ENCODE peak calls at places on chromosomes 12 and 14, in six cellular contexts. One of them, this sample, is unnamed.

GRCh38 chr12:120367252-120367923 is 1.6 kb downstream of the MSI1 start:
- DNase-seq in bronchial epithelial cell: no peak
- DNase-seq in neural crest cell: peak
- DNase-seq in fibroblast of mammary gland: no peak
- DNase-seq in fibroblast of pulmonary artery: no peak
- DNase-seq in HFFc6: no peak
- DNase-seq in this sample: no peak

GRCh38 chr14:105053996-105054395 is 11.2 kb downstream of the GPR132 start:
- DNase-seq in bronchial epithelial cell: no peak
- DNase-seq in neural crest cell: no peak
- DNase-seq in fibroblast of mammary gland: no peak
- DNase-seq in fibroblast of pulmonary artery: no peak
- DNase-seq in HFFc6: no peak
- DNase-seq in this sample: no peak

GRCh38 chr14:101113835-101114725 is 210.6 kb upstream of the RTL1 start:
- DNase-seq in bronchial epithelial cell: no peak
- DNase-seq in neural crest cell: no peak
- DNase-seq in fibroblast of mammary gland: no peak
- DNase-seq in fibroblast of pulmonary artery: no peak
- DNase-seq in HFFc6: no peak
- DNase-seq in this sample: no peak

GRCh38 chr14:93731753-93732152 is 56.5 kb downstream of the PRIMA1 start:
- DNase-seq in bronchial epithelial cell: no peak
- DNase-seq in neural crest cell: no peak
- DNase-seq in fibroblast of mammary gland: no peak
- DNase-seq in fibroblast of pulmonary artery: no peak
- DNase-seq in HFFc6: no peak
- DNase-seq in this sample: no peak

GRCh38 chr14:105933238-105933637 is 406.9 kb downstream of the TMEM121 start:
- DNase-seq in bronchial epithelial cell: no peak
- DNase-seq in neural crest cell: no peak
- DNase-seq in fibroblast of mammary gland: no peak
- DNase-seq in fibroblast of pulmonary artery: no peak
- DNase-seq in HFFc6: no peak
- DNase-seq in this sample: no peak

GRCh38 chr12:46371718-46372130 is 849 bp downstream of the SLC38A2 start:
- DNase-seq in bronchial epithelial cell: no peak
- DNase-seq in neural crest cell: no peak
- DNase-seq in fibroblast of mammary gland: no peak
- DNase-seq in fibroblast of pulmonary artery: peak
- DNase-seq in HFFc6: peak
- DNase-seq in this sample: no peak

GRCh38 chr14:53701108-53701875 is 255.3 kb downstream of the BMP4 start:
- DNase-seq in bronchial epithelial cell: no peak
- DNase-seq in neural crest cell: no peak
- DNase-seq in fibroblast of mammary gland: no peak
- DNase-seq in fibroblast of pulmonary artery: no peak
- DNase-seq in HFFc6: no peak
- DNase-seq in this sample: no peak

GRCh38 chr12:125890366-125890905 is 825.2 kb downstream of the AACS start:
- DNase-seq in bronchial epithelial cell: no peak
- DNase-seq in neural crest cell: no peak
- DNase-seq in fibroblast of mammary gland: no peak
- DNase-seq in fibroblast of pulmonary artery: no peak
- DNase-seq in HFFc6: no peak
- DNase-seq in this sample: no peak

GRCh38 chr14:21711360-21711961 is 37.8 kb upstream of the OR4E1 start:
- DNase-seq in bronchial epithelial cell: peak
- DNase-seq in neural crest cell: peak
- DNase-seq in fibroblast of mammary gland: peak
- DNase-seq in fibroblast of pulmonary artery: peak
- DNase-seq in HFFc6: peak
- DNase-seq in this sample: peak

GRCh38 chr14:105879867-105880561 is 353.6 kb downstream of the TMEM121 start:
- DNase-seq in bronchial epithelial cell: no peak
- DNase-seq in neural crest cell: no peak
- DNase-seq in fibroblast of mammary gland: no peak
- DNase-seq in fibroblast of pulmonary artery: no peak
- DNase-seq in HFFc6: no peak
- DNase-seq in this sample: no peak

GRCh38 chr14:103542545-103543088 is 13.6 kb downstream of the TRMT61A start:
- DNase-seq in bronchial epithelial cell: no peak
- DNase-seq in neural crest cell: peak
- DNase-seq in fibroblast of mammary gland: no peak
- DNase-seq in fibroblast of pulmonary artery: no peak
- DNase-seq in HFFc6: no peak
- DNase-seq in this sample: no peak

GRCh38 chr14:73771848-73772705 is 57.9 kb upstream of the PNMA1 start:
- DNase-seq in bronchial epithelial cell: peak
- DNase-seq in neural crest cell: no peak
- DNase-seq in fibroblast of mammary gland: peak
- DNase-seq in fibroblast of pulmonary artery: peak
- DNase-seq in HFFc6: no peak
- DNase-seq in this sample: peak

GRCh38 chr12:117105902-117106301 is 6.7 kb upstream of the TESC start:
- DNase-seq in bronchial epithelial cell: peak
- DNase-seq in neural crest cell: no peak
- DNase-seq in fibroblast of mammary gland: no peak
- DNase-seq in fibroblast of pulmonary artery: no peak
- DNase-seq in HFFc6: no peak
- DNase-seq in this sample: no peak

GRCh38 chr12:52464921-52465320 is 8.7 kb downstream of the KRT6C start:
- DNase-seq in bronchial epithelial cell: no peak
- DNase-seq in neural crest cell: no peak
- DNase-seq in fibroblast of mammary gland: no peak
- DNase-seq in fibroblast of pulmonary artery: no peak
- DNase-seq in HFFc6: no peak
- DNase-seq in this sample: no peak

GRCh38 chr14:72701232-72701555 is 192.7 kb downstream of the DPF3 start:
- DNase-seq in bronchial epithelial cell: no peak
- DNase-seq in neural crest cell: no peak
- DNase-seq in fibroblast of mammary gland: no peak
- DNase-seq in fibroblast of pulmonary artery: no peak
- DNase-seq in HFFc6: no peak
- DNase-seq in this sample: no peak

GRCh38 chr12:124779161-124780141 is 84.2 kb downstream of the SCARB1 start:
- DNase-seq in bronchial epithelial cell: no peak
- DNase-seq in neural crest cell: no peak
- DNase-seq in fibroblast of mammary gland: peak
- DNase-seq in fibroblast of pulmonary artery: peak
- DNase-seq in HFFc6: no peak
- DNase-seq in this sample: no peak

GRCh38 chr12:49428652-49429549 is 61.6 kb downstream of the SPATS2 start:
- DNase-seq in bronchial epithelial cell: peak
- DNase-seq in neural crest cell: no peak
- DNase-seq in fibroblast of mammary gland: peak
- DNase-seq in fibroblast of pulmonary artery: peak
- DNase-seq in HFFc6: peak
- DNase-seq in this sample: no peak

GRCh38 chr14:43042408-43042807 is 1435.7 kb downstream of the LRFN5 start:
- DNase-seq in bronchial epithelial cell: no peak
- DNase-seq in neural crest cell: no peak
- DNase-seq in fibroblast of mammary gland: no peak
- DNase-seq in fibroblast of pulmonary artery: no peak
- DNase-seq in HFFc6: no peak
- DNase-seq in this sample: no peak

GRCh38 chr14:50403433-50403832 is 6.8 kb upstream of the CDKL1 start:
- DNase-seq in bronchial epithelial cell: no peak
- DNase-seq in neural crest cell: no peak
- DNase-seq in fibroblast of mammary gland: peak
- DNase-seq in fibroblast of pulmonary artery: peak
- DNase-seq in HFFc6: no peak
- DNase-seq in this sample: no peak

DNA sequence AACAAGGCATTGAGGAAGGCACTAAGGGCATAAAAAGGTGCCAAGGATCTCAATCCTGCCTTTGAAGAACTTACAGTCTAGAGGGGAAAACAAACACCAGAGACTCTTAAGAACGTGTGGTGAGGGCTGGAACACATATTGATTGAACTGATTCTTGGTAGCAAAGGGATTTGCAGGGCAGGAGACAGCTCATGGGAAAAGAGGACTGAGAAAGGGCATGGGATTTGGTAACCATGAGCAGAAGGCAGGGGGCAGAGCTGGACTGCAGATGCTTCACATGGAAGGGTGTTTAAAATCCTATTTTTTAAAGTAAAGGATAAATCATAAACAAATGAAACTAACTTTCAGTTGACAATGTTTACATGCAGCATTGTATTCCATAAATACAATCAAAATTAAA is 203.1 kb downstream of the ITPR2 start:
- DNase-seq in bronchial epithelial cell: no peak
- DNase-seq in neural crest cell: no peak
- DNase-seq in fibroblast of mammary gland: peak
- DNase-seq in fibroblast of pulmonary artery: peak
- DNase-seq in HFFc6: no peak
- DNase-seq in this sample: peak
- TF ChIP-seq CTCF in bronchial epithelial cell: peak
- TF ChIP-seq CTCF in neural crest cell: no peak
- TF ChIP-seq CTCF in fibroblast of mammary gland: peak
- TF ChIP-seq CTCF in fibroblast of pulmonary artery: peak
- TF ChIP-seq CTCF in HFFc6: peak
- TF ChIP-seq CTCF in this sample: peak

DNA sequence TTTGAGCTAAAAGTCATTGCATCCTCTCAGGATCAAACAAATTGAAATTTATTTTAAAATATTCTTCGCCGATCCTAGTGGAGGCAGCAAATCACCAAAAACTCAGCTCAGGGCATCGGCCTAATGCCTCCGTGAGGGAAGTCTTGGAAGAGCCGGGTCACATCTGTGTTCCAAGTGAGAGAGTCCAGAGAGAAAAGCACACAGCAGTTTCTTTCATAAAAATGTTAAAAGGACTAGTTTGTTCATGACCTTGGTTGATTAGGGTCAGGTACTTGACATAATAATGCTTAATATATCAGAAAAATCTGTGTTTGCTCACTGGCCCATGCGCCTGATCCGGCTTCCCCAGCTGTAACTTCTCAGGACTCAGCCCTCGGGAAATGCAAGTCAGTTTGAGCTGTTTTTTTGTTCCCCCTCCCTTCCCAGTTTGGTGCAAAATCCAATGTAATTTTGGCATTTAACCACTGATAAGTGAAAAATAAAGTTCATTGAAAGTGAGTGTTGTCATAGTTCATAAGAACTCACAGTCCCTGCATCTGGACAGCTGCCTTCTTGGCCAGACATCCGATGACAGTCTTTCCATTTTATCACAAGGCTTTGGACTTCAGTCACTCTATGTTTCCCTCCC is 161.7 kb downstream of the CAND1 start:
- DNase-seq in bronchial epithelial cell: no peak
- DNase-seq in neural crest cell: no peak
- DNase-seq in fibroblast of mammary gland: peak
- DNase-seq in fibroblast of pulmonary artery: peak
- DNase-seq in HFFc6: no peak
- DNase-seq in this sample: no peak
- TF ChIP-seq CTCF in bronchial epithelial cell: no peak
- TF ChIP-seq CTCF in neural crest cell: peak
- TF ChIP-seq CTCF in fibroblast of mammary gland: peak
- TF ChIP-seq CTCF in fibroblast of pulmonary artery: no peak
- TF ChIP-seq CTCF in HFFc6: no peak
- TF ChIP-seq CTCF in this sample: peak

DNA sequence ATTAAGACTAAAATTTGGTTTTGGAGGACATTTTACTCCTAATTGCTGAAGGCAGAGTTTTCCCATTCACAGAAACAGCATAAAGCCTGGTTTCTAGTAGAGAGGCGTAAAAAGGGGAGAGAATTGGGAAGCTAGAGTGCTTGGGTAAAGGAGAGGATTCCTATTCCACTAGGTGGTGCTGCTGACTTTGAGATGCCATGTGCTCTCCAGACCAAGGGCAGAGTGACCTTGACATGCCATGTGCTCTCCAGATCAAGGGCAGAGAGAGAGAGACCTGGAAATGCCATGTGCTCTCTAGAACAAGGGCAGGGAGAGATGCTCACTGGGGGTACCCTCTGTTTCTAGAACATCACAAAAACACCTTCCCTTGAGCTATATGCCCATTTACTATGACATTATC is 176.2 kb upstream of the PDZRN4 start:
- DNase-seq in bronchial epithelial cell: no peak
- DNase-seq in neural crest cell: no peak
- DNase-seq in fibroblast of mammary gland: no peak
- DNase-seq in fibroblast of pulmonary artery: no peak
- DNase-seq in HFFc6: no peak
- DNase-seq in this sample: no peak
- TF ChIP-seq CTCF in bronchial epithelial cell: peak
- TF ChIP-seq CTCF in neural crest cell: no peak
- TF ChIP-seq CTCF in fibroblast of mammary gland: peak
- TF ChIP-seq CTCF in fibroblast of pulmonary artery: no peak
- TF ChIP-seq CTCF in HFFc6: no peak
- TF ChIP-seq CTCF in this sample: peak

GRCh38 chr12:62933220-62933870 is 1.6 kb downstream of the PPM1H start:
- DNase-seq in bronchial epithelial cell: no peak
- DNase-seq in neural crest cell: no peak
- DNase-seq in fibroblast of mammary gland: no peak
- DNase-seq in fibroblast of pulmonary artery: no peak
- DNase-seq in HFFc6: no peak
- DNase-seq in this sample: no peak

GRCh38 chr12:62931481-62931880 is 3.5 kb downstream of the PPM1H start:
- DNase-seq in bronchial epithelial cell: no peak
- DNase-seq in neural crest cell: no peak
- DNase-seq in fibroblast of mammary gland: no peak
- DNase-seq in fibroblast of pulmonary artery: no peak
- DNase-seq in HFFc6: no peak
- DNase-seq in this sample: no peak

GRCh38 chr12:62930546-62931425 is 4.2 kb downstream of the PPM1H start:
- DNase-seq in bronchial epithelial cell: peak
- DNase-seq in neural crest cell: no peak
- DNase-seq in fibroblast of mammary gland: no peak
- DNase-seq in fibroblast of pulmonary artery: no peak
- DNase-seq in HFFc6: no peak
- DNase-seq in this sample: no peak

GRCh38 chr12:62933871-62934798 is 815 bp downstream of the PPM1H start:
- DNase-seq in bronchial epithelial cell: no peak
- DNase-seq in neural crest cell: peak
- DNase-seq in fibroblast of mammary gland: peak
- DNase-seq in fibroblast of pulmonary artery: peak
- DNase-seq in HFFc6: peak
- DNase-seq in this sample: no peak

DNA sequence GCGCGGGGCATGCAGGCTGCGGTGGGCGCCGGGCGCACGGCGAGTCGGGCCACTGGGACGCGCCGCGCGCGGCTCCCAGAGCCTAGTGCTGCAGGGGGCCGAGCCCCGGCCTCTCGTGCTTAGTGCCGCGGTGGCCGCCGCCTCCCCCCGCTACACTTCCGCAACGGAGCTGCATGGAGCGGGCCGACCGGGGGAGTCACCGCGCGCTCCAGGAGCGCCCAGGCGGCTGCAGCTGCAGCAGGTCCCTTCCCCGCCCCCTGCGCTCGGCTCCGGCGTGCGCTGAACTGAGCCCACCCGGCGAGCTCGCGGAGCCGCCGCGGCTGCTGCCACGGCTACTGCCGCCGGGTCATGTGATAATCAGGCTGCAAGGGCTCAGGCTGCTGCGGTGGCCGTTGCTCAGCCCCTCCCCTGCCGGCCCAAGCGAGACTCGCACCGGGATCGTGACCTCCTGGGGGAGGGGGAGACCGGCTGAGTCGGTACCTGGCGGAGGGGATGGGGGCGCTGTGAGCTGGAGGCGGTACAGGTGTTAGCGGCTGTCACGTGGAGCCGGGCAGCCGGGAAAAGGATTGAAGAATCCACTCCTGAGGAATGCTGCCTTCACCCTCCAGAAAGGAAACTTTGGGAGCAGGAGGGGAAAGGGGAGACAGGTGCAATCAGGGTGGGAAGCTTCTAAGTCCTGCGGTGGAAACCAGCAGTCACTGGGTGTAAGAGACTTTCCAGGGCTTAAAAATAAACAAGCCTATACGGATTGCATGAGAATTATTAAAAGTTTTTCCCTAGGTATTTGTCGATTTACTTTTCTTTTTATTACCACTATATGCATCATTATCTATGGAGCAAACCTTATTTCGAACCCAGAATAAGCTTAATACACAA is at the start of gene PPM1H:
- DNase-seq in bronchial epithelial cell: no peak
- DNase-seq in neural crest cell: peak
- DNase-seq in fibroblast of mammary gland: peak
- DNase-seq in fibroblast of pulmonary artery: peak
- DNase-seq in HFFc6: peak
- DNase-seq in this sample: no peak
- TF ChIP-seq CTCF in bronchial epithelial cell: peak
- TF ChIP-seq CTCF in neural crest cell: peak
- TF ChIP-seq CTCF in fibroblast of mammary gland: no peak
- TF ChIP-seq CTCF in fibroblast of pulmonary artery: no peak
- TF ChIP-seq CTCF in HFFc6: peak
- TF ChIP-seq CTCF in this sample: peak